ENCODE peak calls at places on chromosomes 6 and 20, in seven cellular contexts. One of them, this sample, is unnamed.

GRCh38 chr6:45533394-45533793 is 155.7 kb upstream of the SUPT3H start:
- DNase-seq in left ventricle myocardium inferior: no peak
- DNase-seq in dorsolateral prefrontal cortex: no peak
- DNase-seq in A549: no peak
- DNase-seq in tibial nerve: no peak
- DNase-seq in OCI-LY7: no peak
- DNase-seq in ascending aorta: no peak
- DNase-seq in this sample: no peak

GRCh38 chr6:146543940-146544661 is 468 bp downstream of the RAB32 start:
- DNase-seq in left ventricle myocardium inferior: peak; percentile 30
- DNase-seq in dorsolateral prefrontal cortex: peak; percentile 55
- DNase-seq in A549: peak; percentile 54
- DNase-seq in tibial nerve: peak; percentile 37
- DNase-seq in OCI-LY7: no peak
- DNase-seq in ascending aorta: peak; percentile 73
- DNase-seq in this sample: peak; percentile 2

GRCh38 chr6:21476054-21476552 is 117.4 kb upstream of the SOX4 start:
- DNase-seq in left ventricle myocardium inferior: no peak
- DNase-seq in dorsolateral prefrontal cortex: no peak
- DNase-seq in A549: no peak
- DNase-seq in tibial nerve: no peak
- DNase-seq in OCI-LY7: no peak
- DNase-seq in ascending aorta: no peak
- DNase-seq in this sample: no peak

GRCh38 chr20:13462091-13462490 is 176.6 kb downstream of the TASP1 start:
- DNase-seq in left ventricle myocardium inferior: no peak
- DNase-seq in dorsolateral prefrontal cortex: no peak
- DNase-seq in A549: no peak
- DNase-seq in tibial nerve: no peak
- DNase-seq in OCI-LY7: no peak
- DNase-seq in ascending aorta: no peak
- DNase-seq in this sample: no peak

GRCh38 chr6:42367353-42368011 is 84.2 kb downstream of the TRERF1 start:
- DNase-seq in left ventricle myocardium inferior: no peak
- DNase-seq in dorsolateral prefrontal cortex: no peak
- DNase-seq in A549: no peak
- DNase-seq in tibial nerve: no peak
- DNase-seq in OCI-LY7: peak; percentile 79
- DNase-seq in ascending aorta: no peak
- DNase-seq in this sample: no peak

GRCh38 chr20:34705383-34706021 is 1.4 kb downstream of the TP53INP2 start:
- DNase-seq in left ventricle myocardium inferior: peak; percentile 41
- DNase-seq in dorsolateral prefrontal cortex: no peak
- DNase-seq in A549: peak; percentile 65
- DNase-seq in tibial nerve: no peak
- DNase-seq in OCI-LY7: no peak
- DNase-seq in ascending aorta: no peak
- DNase-seq in this sample: no peak

GRCh38 chr6:15270402-15270801 is 24.5 kb downstream of the JARID2 start:
- DNase-seq in left ventricle myocardium inferior: no peak
- DNase-seq in dorsolateral prefrontal cortex: no peak
- DNase-seq in A549: no peak
- DNase-seq in tibial nerve: no peak
- DNase-seq in OCI-LY7: no peak
- DNase-seq in ascending aorta: no peak
- DNase-seq in this sample: no peak

GRCh38 chr6:31725502-31726350 is 2.6 kb downstream of the MPIG6B start:
- DNase-seq in left ventricle myocardium inferior: no peak
- DNase-seq in dorsolateral prefrontal cortex: no peak
- DNase-seq in A549: no peak
- DNase-seq in tibial nerve: no peak
- DNase-seq in OCI-LY7: no peak
- DNase-seq in ascending aorta: no peak
- DNase-seq in this sample: no peak

GRCh38 chr6:30259140-30260035 is 46.2 kb upstream of the TRIM26 start:
- DNase-seq in left ventricle myocardium inferior: peak; percentile 56
- DNase-seq in dorsolateral prefrontal cortex: peak; percentile 85
- DNase-seq in A549: peak; percentile 61
- DNase-seq in tibial nerve: peak; percentile 63
- DNase-seq in OCI-LY7: peak; percentile 85
- DNase-seq in ascending aorta: peak; percentile 90
- DNase-seq in this sample: peak; percentile 28

GRCh38 chr6:122610690-122611455 is 668 bp downstream of the PKIB start:
- DNase-seq in left ventricle myocardium inferior: peak; percentile 16
- DNase-seq in dorsolateral prefrontal cortex: peak; percentile 45
- DNase-seq in A549: peak; percentile 28
- DNase-seq in tibial nerve: peak; percentile 11
- DNase-seq in OCI-LY7: no peak
- DNase-seq in ascending aorta: peak; percentile 65
- DNase-seq in this sample: no peak

GRCh38 chr20:39057143-39057542 is 95.0 kb downstream of the DHX35 start:
- DNase-seq in left ventricle myocardium inferior: no peak
- DNase-seq in dorsolateral prefrontal cortex: no peak
- DNase-seq in A549: no peak
- DNase-seq in tibial nerve: no peak
- DNase-seq in OCI-LY7: no peak
- DNase-seq in ascending aorta: no peak
- DNase-seq in this sample: no peak

GRCh38 chr6:93721386-93722048 is 302.2 kb upstream of the EPHA7 start:
- DNase-seq in left ventricle myocardium inferior: no peak
- DNase-seq in dorsolateral prefrontal cortex: no peak
- DNase-seq in A549: peak; percentile 38
- DNase-seq in tibial nerve: no peak
- DNase-seq in OCI-LY7: peak; percentile 0
- DNase-seq in ascending aorta: no peak
- DNase-seq in this sample: no peak

GRCh38 chr20:50348118-50348517 is 157.5 kb downstream of the CEBPB start:
- DNase-seq in left ventricle myocardium inferior: peak; percentile 58
- DNase-seq in dorsolateral prefrontal cortex: no peak
- DNase-seq in A549: no peak
- DNase-seq in tibial nerve: peak; percentile 61
- DNase-seq in OCI-LY7: no peak
- DNase-seq in ascending aorta: peak; percentile 80
- DNase-seq in this sample: no peak

GRCh38 chr20:51221791-51222408 is 199.0 kb upstream of the KCNG1 start:
- DNase-seq in left ventricle myocardium inferior: no peak
- DNase-seq in dorsolateral prefrontal cortex: no peak
- DNase-seq in A549: no peak
- DNase-seq in tibial nerve: no peak
- DNase-seq in OCI-LY7: no peak
- DNase-seq in ascending aorta: no peak
- DNase-seq in this sample: no peak

GRCh38 chr20:39986231-39986904 is 702.7 kb downstream of the MAFB start:
- DNase-seq in left ventricle myocardium inferior: peak; percentile 64
- DNase-seq in dorsolateral prefrontal cortex: no peak
- DNase-seq in A549: peak; percentile 3
- DNase-seq in tibial nerve: peak; percentile 64
- DNase-seq in OCI-LY7: no peak
- DNase-seq in ascending aorta: peak; percentile 71
- DNase-seq in this sample: no peak

GRCh38 chr6:106199331-106199730 is 113.2 kb downstream of the PRDM1 start:
- DNase-seq in left ventricle myocardium inferior: no peak
- DNase-seq in dorsolateral prefrontal cortex: no peak
- DNase-seq in A549: no peak
- DNase-seq in tibial nerve: no peak
- DNase-seq in OCI-LY7: no peak
- DNase-seq in ascending aorta: no peak
- DNase-seq in this sample: no peak

GRCh38 chr20:49037962-49038387 is 8.1 kb upstream of the CSE1L start:
- DNase-seq in left ventricle myocardium inferior: no peak
- DNase-seq in dorsolateral prefrontal cortex: no peak
- DNase-seq in A549: no peak
- DNase-seq in tibial nerve: no peak
- DNase-seq in OCI-LY7: no peak
- DNase-seq in ascending aorta: no peak
- DNase-seq in this sample: no peak

GRCh38 chr20:58890454-58891075 is 38.0 kb downstream of the GNAS start:
- DNase-seq in left ventricle myocardium inferior: peak; percentile 81
- DNase-seq in dorsolateral prefrontal cortex: peak; percentile 70
- DNase-seq in A549: peak; percentile 61
- DNase-seq in tibial nerve: peak; percentile 60
- DNase-seq in OCI-LY7: peak; percentile 85
- DNase-seq in ascending aorta: peak; percentile 87
- DNase-seq in this sample: no peak

GRCh38 chr20:1327241-1327653 is 1.7 kb downstream of the SDCBP2 start:
- DNase-seq in left ventricle myocardium inferior: no peak
- DNase-seq in dorsolateral prefrontal cortex: peak; percentile 80
- DNase-seq in A549: no peak
- DNase-seq in tibial nerve: no peak
- DNase-seq in OCI-LY7: no peak
- DNase-seq in ascending aorta: peak; percentile 63
- DNase-seq in this sample: no peak

GRCh38 chr6:30752164-30752927 is 8.0 kb upstream of the IER3 start:
- DNase-seq in left ventricle myocardium inferior: peak; percentile 91
- DNase-seq in dorsolateral prefrontal cortex: peak; percentile 70
- DNase-seq in A549: peak; percentile 98
- DNase-seq in tibial nerve: peak; percentile 82
- DNase-seq in OCI-LY7: no peak
- DNase-seq in ascending aorta: peak; percentile 99
- DNase-seq in this sample: peak; percentile 92

GRCh38 chr6:91149914-91150674 is 563.2 kb upstream of the MAP3K7 start:
- DNase-seq in left ventricle myocardium inferior: no peak
- DNase-seq in dorsolateral prefrontal cortex: no peak
- DNase-seq in A549: no peak
- DNase-seq in tibial nerve: no peak
- DNase-seq in OCI-LY7: no peak
- DNase-seq in ascending aorta: no peak
- DNase-seq in this sample: no peak

DNA sequence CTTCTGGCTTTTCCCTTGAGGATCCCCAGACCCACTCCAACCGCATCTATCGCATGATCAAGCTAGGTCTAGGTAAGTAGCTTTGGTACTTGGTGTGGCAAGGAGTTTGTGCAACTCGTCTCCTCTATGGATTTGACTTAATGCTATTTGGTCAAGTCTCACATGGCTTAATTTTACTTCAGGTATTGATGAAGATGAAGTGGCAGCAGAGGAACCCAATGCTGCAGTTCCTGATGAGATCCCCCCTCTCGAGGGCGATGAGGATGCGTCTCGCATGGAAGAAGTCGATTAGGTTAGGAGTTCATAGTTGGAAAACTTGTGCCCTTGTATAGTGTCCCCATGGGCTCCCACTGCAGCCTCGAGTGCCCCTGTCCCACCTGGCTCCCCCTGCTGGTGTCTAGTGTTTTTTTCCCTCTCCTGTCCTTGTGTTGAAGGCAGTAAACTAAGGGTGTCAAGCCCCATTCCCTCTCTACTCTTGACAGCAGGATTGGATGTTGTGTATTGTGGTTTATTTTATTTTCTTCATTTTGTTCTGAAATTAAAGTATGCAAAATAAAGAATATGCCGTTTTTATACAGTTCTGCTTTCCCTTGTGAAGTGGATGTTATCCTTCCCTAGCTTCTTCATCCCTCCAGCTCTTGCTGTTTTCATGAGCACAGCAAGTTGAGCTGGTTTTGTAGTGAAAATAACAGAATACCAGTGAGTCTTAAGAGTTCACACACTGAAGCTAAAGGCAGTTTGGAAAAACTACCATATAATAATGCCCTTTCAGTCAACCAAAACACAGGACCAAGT is 3.8 kb downstream of the SLC35B2 start:
- DNase-seq in left ventricle myocardium inferior: no peak
- DNase-seq in dorsolateral prefrontal cortex: no peak
- DNase-seq in A549: peak; percentile 53
- DNase-seq in tibial nerve: no peak
- DNase-seq in OCI-LY7: peak; percentile 53
- DNase-seq in ascending aorta: no peak
- DNase-seq in this sample: no peak
- TF ChIP-seq CTCF in left ventricle myocardium inferior: peak; percentile 56
- TF ChIP-seq CTCF in dorsolateral prefrontal cortex: peak; percentile 42
- TF ChIP-seq CTCF in A549: peak; percentile 40
- TF ChIP-seq CTCF in tibial nerve: no peak
- TF ChIP-seq CTCF in OCI-LY7: peak; percentile 78
- TF ChIP-seq CTCF in ascending aorta: no peak
- TF ChIP-seq CTCF in this sample: peak; percentile 38

GRCh38 chr20:4853787-4854295 is 132.1 kb downstream of the PRND start:
- DNase-seq in left ventricle myocardium inferior: no peak
- DNase-seq in dorsolateral prefrontal cortex: no peak
- DNase-seq in A549: no peak
- DNase-seq in tibial nerve: no peak
- DNase-seq in OCI-LY7: no peak
- DNase-seq in ascending aorta: no peak
- DNase-seq in this sample: no peak
- H3K4me3 ChIP-seq in left ventricle myocardium inferior: no peak overlapping the region
- H3K4me3 ChIP-seq in dorsolateral prefrontal cortex: no peak overlapping the region
- H3K4me3 ChIP-seq in A549: no peak overlapping the region
- H3K4me3 ChIP-seq in tibial nerve: no peak overlapping the region
- H3K4me3 ChIP-seq in OCI-LY7: no peak overlapping the region
- H3K4me3 ChIP-seq in ascending aorta: no peak overlapping the region
- H3K4me3 ChIP-seq in this sample: no peak overlapping the region

DNA sequence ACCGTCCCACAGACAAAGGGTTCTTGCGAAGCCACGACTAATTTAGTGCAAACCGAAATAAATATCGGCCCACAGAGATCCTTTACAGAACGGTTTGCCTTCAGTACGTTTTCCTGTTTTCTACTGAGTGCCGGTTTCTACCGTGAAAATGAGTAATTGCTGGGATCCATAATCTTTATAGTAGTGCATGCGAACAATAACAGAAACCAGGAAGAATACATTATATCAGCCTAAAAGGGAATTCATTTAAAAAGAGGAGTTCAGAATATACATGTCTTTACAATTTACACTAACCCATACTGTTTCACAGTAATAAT is 292 bp upstream of the MTCL3 start:
- DNase-seq in left ventricle myocardium inferior: no peak
- DNase-seq in dorsolateral prefrontal cortex: no peak
- DNase-seq in A549: no peak
- DNase-seq in tibial nerve: no peak
- DNase-seq in OCI-LY7: no peak
- DNase-seq in ascending aorta: no peak
- DNase-seq in this sample: no peak
- H3K27ac ChIP-seq in left ventricle myocardium inferior: peak overlapping the region; percentile 33
- H3K27ac ChIP-seq in dorsolateral prefrontal cortex: peak overlapping the region; percentile 56
- H3K27ac ChIP-seq in A549: peak overlapping the region; percentile 86
- H3K27ac ChIP-seq in tibial nerve: no peak overlapping the region
- H3K27ac ChIP-seq in OCI-LY7: no peak overlapping the region
- H3K27ac ChIP-seq in ascending aorta: no peak overlapping the region
- H3K27ac ChIP-seq in this sample: no peak overlapping the region

DNA sequence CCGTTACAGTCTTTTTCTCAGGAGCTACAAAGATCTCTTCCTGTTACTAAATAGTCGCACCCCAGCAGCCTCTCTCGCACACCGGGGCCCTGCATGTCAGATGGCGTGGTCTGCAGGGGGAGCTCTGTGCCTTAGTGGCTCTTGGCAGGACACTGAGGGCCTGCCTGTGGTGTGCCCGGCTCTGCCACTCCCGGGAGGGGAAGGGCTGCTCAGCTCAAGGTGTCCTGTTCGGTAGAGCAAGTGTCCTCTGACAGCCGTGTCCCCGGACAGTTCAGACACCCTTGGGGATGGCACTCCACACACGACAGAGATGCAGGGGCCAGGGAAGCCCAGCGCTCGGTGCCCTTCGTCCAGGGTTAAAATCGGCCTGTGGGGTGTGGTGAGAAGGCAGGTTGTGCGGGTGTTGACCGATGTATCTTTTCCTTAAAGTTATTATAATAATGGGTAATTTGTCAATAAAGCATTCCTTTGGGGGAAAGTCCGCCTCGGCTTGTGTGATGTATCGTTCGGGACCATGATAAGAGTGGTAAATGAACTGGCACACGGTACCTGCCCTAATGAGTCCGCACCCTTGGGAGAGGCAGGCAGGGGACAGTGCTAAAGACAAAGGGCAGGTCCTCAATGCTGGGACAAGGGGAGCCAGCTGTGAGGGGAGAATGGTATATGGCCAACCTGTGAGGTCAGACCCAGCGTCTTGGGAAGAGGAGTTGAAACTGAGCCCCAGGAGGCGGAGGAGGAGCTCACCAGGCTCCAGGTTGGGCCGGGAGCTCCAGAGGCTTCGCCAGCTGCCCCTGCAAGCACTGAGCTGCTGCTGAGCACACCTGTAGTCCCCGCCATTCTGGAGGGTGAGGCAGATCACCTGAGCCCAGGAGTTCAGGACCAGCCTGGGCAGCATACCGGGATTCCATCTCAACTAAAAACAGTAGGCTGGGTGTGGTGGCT is 3.6 kb upstream of the DNAJC5 start:
- DNase-seq in left ventricle myocardium inferior: no peak
- DNase-seq in dorsolateral prefrontal cortex: no peak
- DNase-seq in A549: no peak
- DNase-seq in tibial nerve: no peak
- DNase-seq in OCI-LY7: no peak
- DNase-seq in ascending aorta: no peak
- DNase-seq in this sample: no peak
- TF ChIP-seq CTCF in left ventricle myocardium inferior: no peak
- TF ChIP-seq CTCF in dorsolateral prefrontal cortex: no peak
- TF ChIP-seq CTCF in A549: no peak
- TF ChIP-seq CTCF in tibial nerve: no peak
- TF ChIP-seq CTCF in OCI-LY7: no peak
- TF ChIP-seq CTCF in ascending aorta: no peak
- TF ChIP-seq CTCF in this sample: no peak

This sample was measured in thoracic aorta.